ENCODE peak calls at places on chromosomes 12 and 14, in seven cellular contexts. H is IMR-90, D is neural progenitor cell, G is NB4, J is left ventricle myocardium inferior, T is heart right ventricle, I is astrocyte of the spinal cord. A is an unnamed sample.

GRCh38 chr14:89013098-89013504 is 188.7 kb downstream of the TTC8 start:
- DNase-seq in H (peak; percentile 11), D (peak; percentile 25), G (peak; percentile 41), J (no peak), T (no peak), I (peak; percentile 20), A (peak; percentile 27)

GRCh38 chr12:31370645-31371620 is 45.0 kb upstream of the SINHCAF start:
- DNase-seq in H (no peak), D (peak; percentile 92), G (peak; percentile 10), J (no peak), T (no peak), I (no peak), A (peak; percentile 29)

GRCh38 chr14:70808402-70809237 is 693 bp downstream of the MAP3K9 start:
- DNase-seq in H (no peak), D (peak; percentile 76), G (no peak), J (peak; percentile 23), T (no peak), I (no peak), A (no peak)

GRCh38 chr12:34218193-34219045 is 196.1 kb downstream of the ALG10 start:
- DNase-seq in H (peak; percentile 34), D (peak; percentile 65), G (peak; percentile 77), J (peak; percentile 44), T (peak; percentile 72), I (peak; percentile 13), A (peak; percentile 65)

GRCh38 chr12:100234591-100235304 is 32.1 kb downstream of the DEPDC4 start:
- DNase-seq in H (peak; percentile 86), D (peak; percentile 31), G (peak; percentile 68), J (no peak), T (no peak), I (peak; percentile 64), A (peak; percentile 83)

GRCh38 chr12:116247377-116247776 is 30.1 kb downstream of the MED13L start:
- DNase-seq in H (peak; percentile 80), D (no peak), G (no peak), J (no peak), T (no peak), I (no peak), A (no peak)

GRCh38 chr12:22709292-22709691 is 84.3 kb downstream of the ETNK1 start:
- DNase-seq in H (no peak), D (peak; percentile 46), G (peak; percentile 56), J (no peak), T (no peak), I (peak; percentile 26), A (peak; percentile 66)

GRCh38 chr12:14982562-14982961 is 9.7 kb downstream of the PDE6H start:
- DNase-seq in H (no peak), D (no peak), G (peak; percentile 88), J (no peak), T (no peak), I (no peak), A (peak; percentile 36)

GRCh38 chr14:59101441-59101840 is 87.0 kb upstream of the DAAM1 start:
- DNase-seq in H (peak; percentile 47), D (no peak), G (no peak), J (no peak), T (no peak), I (peak; percentile 39), A (peak; percentile 75)

GRCh38 chr14:54356172-54356571 is 40.6 kb upstream of the CDKN3 start:
- DNase-seq in H (peak; percentile 64), D (no peak), G (no peak), J (no peak), T (no peak), I (peak; percentile 65), A (no peak)

GRCh38 chr12:86948851-86949250 is 692.7 kb upstream of the MGAT4C start:
- DNase-seq in H (peak; percentile 17), D (no peak), G (no peak), J (no peak), T (no peak), I (peak; percentile 6), A (peak; percentile 33)

GRCh38 chr12:2248901-2249381 is 196.2 kb downstream of the CACNA1C start:
- DNase-seq in H (peak; percentile 80), D (no peak), G (no peak), J (peak; percentile 44), T (no peak), I (no peak), A (no peak)

GRCh38 chr14:94754391-94754942 is 15.4 kb downstream of the GSC start:
- DNase-seq in H (no peak), D (no peak), G (no peak), J (no peak), T (no peak), I (no peak), A (no peak)

GRCh38 chr12:19288603-19289244 is 150.6 kb upstream of the AEBP2 start:
- DNase-seq in H (peak; percentile 44), D (peak; percentile 37), G (peak; percentile 60), J (no peak), T (no peak), I (peak; percentile 60), A (peak; percentile 74)

GRCh38 chr14:105061428-105062047 is 3.7 kb downstream of the GPR132 start:
- DNase-seq in H (no peak), D (no peak), G (peak; percentile 53), J (peak; percentile 70), T (peak; percentile 59), I (no peak), A (no peak)

GRCh38 chr12:132152921-132153321 is 8.7 kb downstream of the NOC4L start:
- DNase-seq in H (no peak), D (no peak), G (no peak), J (peak; percentile 9), T (no peak), I (no peak), A (no peak)

GRCh38 chr14:94598816-94599655 is 13.2 kb upstream of the SERPINA3 start:
- DNase-seq in H (peak; percentile 97), D (peak; percentile 21), G (peak; percentile 9), J (peak; percentile 61), T (no peak), I (peak; percentile 99), A (peak; percentile 97)

GRCh38 chr12:664779-665092 is 1.5 kb upstream of the NINJ2 start:
- DNase-seq in H (no peak), D (no peak), G (no peak), J (no peak), T (no peak), I (no peak), A (no peak)

GRCh38 chr12:20624718-20625117 is 70.4 kb upstream of the SLCO1C1 start:
- DNase-seq in H (peak; percentile 30), D (peak; percentile 63), G (no peak), J (no peak), T (no peak), I (peak; percentile 30), A (peak; percentile 34)

GRCh38 chr12:6827982-6828670 is at the start of gene P3H3:
- DNase-seq in H (peak; percentile 47), D (peak; percentile 70), G (peak; percentile 34), J (peak; percentile 45), T (peak; percentile 50), I (peak; percentile 37), A (peak; percentile 50)

GRCh38 chr12:107144990-107145389 is 51.6 kb upstream of the CRY1 start:
- DNase-seq in H (no peak), D (peak; percentile 24), G (no peak), J (no peak), T (no peak), I (no peak), A (peak; percentile 23)

GRCh38 chr14:34872822-34873590 is 2.2 kb downstream of the BAZ1A start:
- DNase-seq in H (peak; percentile 69), D (peak; percentile 5), G (no peak), J (no peak), T (no peak), I (peak; percentile 53), A (peak; percentile 64)

GRCh38 chr14:34875031-34875922 is at the start of gene BAZ1A:
- DNase-seq in H (peak; percentile 91), D (peak; percentile 78), G (peak; percentile 89), J (peak; percentile 62), T (peak; percentile 59), I (peak; percentile 91), A (peak; percentile 85)

GRCh38 chr14:34873591-34874385 is 1.4 kb downstream of the BAZ1A start:
- DNase-seq in H (no peak), D (peak; percentile 79), G (peak; percentile 98), J (peak; percentile 86), T (peak; percentile 90), I (peak; percentile 71), A (no peak)

DNA sequence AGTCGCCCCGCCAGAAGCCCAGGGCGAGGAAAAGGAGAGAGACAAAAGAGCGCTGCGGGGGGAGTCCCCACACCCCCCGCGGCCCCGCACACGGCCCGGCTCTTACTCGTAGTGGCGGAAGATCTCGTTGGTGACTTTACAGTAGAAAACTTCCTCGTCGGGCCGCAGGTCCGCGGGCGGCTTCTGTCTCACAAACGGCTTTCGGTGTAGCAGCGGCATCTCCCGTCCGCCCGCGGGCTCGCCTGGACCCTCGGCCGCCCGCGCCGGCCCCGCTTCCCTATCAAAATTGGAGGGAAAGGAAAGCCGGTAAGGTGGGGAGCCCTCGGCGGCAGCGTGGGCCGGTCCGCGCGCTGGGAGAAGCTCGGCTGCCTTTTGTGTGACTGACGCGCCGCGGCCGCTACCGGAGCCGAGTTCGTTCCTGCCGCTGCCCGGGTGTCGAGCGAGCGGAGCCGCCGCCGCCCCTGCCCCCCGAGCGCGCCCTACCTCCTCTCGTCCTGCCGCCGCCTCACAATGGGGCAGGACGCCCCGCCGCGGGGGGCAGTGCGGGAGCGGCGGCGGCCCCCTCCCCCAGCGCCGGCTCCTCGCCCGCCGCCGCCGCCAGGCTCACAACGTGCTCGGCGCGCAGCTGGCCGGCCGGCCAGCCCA is 652 bp downstream of the BAZ1A start:
- DNase-seq in H (peak; percentile 49), D (peak; percentile 88), G (peak; percentile 74), J (peak; percentile 51), T (peak; percentile 44), I (peak; percentile 67), A (peak; percentile 44)
- TF ChIP-seq CTCF in H (peak; percentile 29), D (no peak), G (no peak), J (no peak), T (no peak), I (peak; percentile 12), A (peak; percentile 5)

DNA sequence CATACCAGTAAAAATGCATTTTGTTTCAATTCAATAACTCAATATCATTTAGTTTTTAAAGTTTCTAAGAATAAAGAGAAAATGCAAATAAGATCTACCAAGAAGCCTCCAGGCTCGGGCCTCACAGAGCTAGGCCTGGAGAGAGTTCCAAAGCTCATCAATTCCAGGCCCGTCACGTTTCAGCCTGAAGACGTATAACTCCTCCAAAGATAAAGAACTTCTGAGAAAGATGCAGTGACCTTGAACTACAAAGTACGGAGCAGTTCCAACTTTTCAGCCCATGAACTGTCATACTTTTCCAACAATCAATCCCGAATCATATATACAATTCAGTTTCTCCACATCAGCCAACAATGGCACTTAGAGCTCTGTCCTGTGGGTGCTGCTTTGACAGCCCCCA is 17.8 kb downstream of the CORO1C start:
- DNase-seq in H (no peak), D (no peak), G (no peak), J (no peak), T (no peak), I (no peak), A (no peak)
- TF ChIP-seq CTCF in H (no peak), D (no peak), G (no peak), J (no peak), T (no peak), I (no peak), A (no peak)

GRCh38 chr14:34498684-34499412 is 36.8 kb upstream of the SPTSSA start:
- DNase-seq in H (peak; percentile 22), D (peak; percentile 36), G (peak; percentile 28), J (no peak), T (no peak), I (peak; percentile 44), A (peak; percentile 53)
- TF ChIP-seq CTCF in H (peak; percentile 43), D (peak; percentile 47), G (peak; percentile 32), J (peak; percentile 58), T (peak; percentile 48), I (peak; percentile 47), A (peak; percentile 48)

GRCh38 chr14:69615471-69616407 is 4.3 kb downstream of the SUSD6 start:
- DNase-seq in H (peak; percentile 84), D (no peak), G (peak; percentile 66), J (no peak), T (peak; percentile 84), I (peak; percentile 87), A (peak; percentile 87)
- TF ChIP-seq CTCF in H (no peak), D (no peak), G (no peak), J (peak; percentile 42), T (no peak), I (no peak), A (peak; percentile 17)